ENCODE peak calls at places on chromosome 20, in nine cellular contexts. J, L, O, V, T, M, B, U and K are unnamed samples.

GRCh38 chr20:11651138-11651537 is 266.6 kb upstream of the BTBD3 start:
- DNase-seq in J (no peak), L (no peak), O (no peak), V (no peak), T (no peak), M (no peak), B (no peak), U (no peak), K (no peak)

GRCh38 chr20:57243480-57244220 is 22.8 kb downstream of the BMP7 start:
- DNase-seq in J (no peak), L (no peak), O (no peak), V (no peak), T (no peak), M (no peak), B (no peak), U (no peak), K (no peak)

GRCh38 chr20:32431457-32431856 is 73.3 kb downstream of the ASXL1 start:
- DNase-seq in J (no peak), L (no peak), O (no peak), V (no peak), T (no peak), M (no peak), B (no peak), U (no peak), K (no peak)

GRCh38 chr20:5718896-5719595 is 31.2 kb upstream of the SHLD1 start:
- DNase-seq in J (no peak), L (no peak), O (no peak), V (no peak), T (no peak), M (no peak), B (no peak), U (no peak), K (no peak)

GRCh38 chr20:17939622-17940446 is 28.8 kb downstream of the SNX5 start:
- DNase-seq in J (no peak), L (no peak), O (no peak), V (no peak), T (no peak), M (no peak), B (no peak), U (no peak), K (no peak)

GRCh38 chr20:57526885-57527566 is 2.1 kb upstream of the CTCFL start:
- DNase-seq in J (no peak), L (no peak), O (no peak), V (no peak), T (no peak), M (no peak), B (no peak), U (no peak), K (no peak)

GRCh38 chr20:45647441-45648050 is 16.5 kb upstream of the WFDC9 start:
- DNase-seq in J (no peak), L (no peak), O (no peak), V (no peak), T (no peak), M (no peak), B (no peak), U (no peak), K (no peak)

GRCh38 chr20:50916257-50916656 is 15.0 kb downstream of the ADNP start:
- DNase-seq in J (no peak), L (no peak), O (no peak), V (no peak), T (no peak), M (peak; percentile 70), B (peak; percentile 88), U (no peak), K (peak; percentile 62)

GRCh38 chr20:43736588-43737091 is 9.8 kb upstream of the GTSF1L start:
- DNase-seq in J (no peak), L (no peak), O (no peak), V (no peak), T (no peak), M (no peak), B (peak; percentile 23), U (no peak), K (peak; percentile 21)

GRCh38 chr20:62624719-62625455 is 17.4 kb upstream of the SLCO4A1 start:
- DNase-seq in J (peak; percentile 72), L (peak; percentile 56), O (no peak), V (no peak), T (no peak), M (no peak), B (no peak), U (peak; percentile 88), K (no peak)

GRCh38 chr20:59824711-59825562 is 108.5 kb downstream of the SYCP2 start:
- DNase-seq in J (no peak), L (no peak), O (no peak), V (no peak), T (no peak), M (no peak), B (no peak), U (peak; percentile 47), K (no peak)

GRCh38 chr20:11432407-11432806 is 485.3 kb upstream of the BTBD3 start:
- DNase-seq in J (no peak), L (no peak), O (peak; percentile 87), V (no peak), T (no peak), M (peak; percentile 91), B (no peak), U (no peak), K (peak; percentile 58)

GRCh38 chr20:24833592-24833991 is 115.5 kb upstream of the CST7 start:
- DNase-seq in J (no peak), L (no peak), O (no peak), V (no peak), T (no peak), M (no peak), B (no peak), U (no peak), K (no peak)

GRCh38 chr20:57479196-57479595 is 45.7 kb downstream of the CTCFL start:
- DNase-seq in J (no peak), L (no peak), O (no peak), V (no peak), T (no peak), M (no peak), B (no peak), U (peak; percentile 63), K (no peak)

GRCh38 chr20:52104546-52105044 is 87.0 kb downstream of the ZFP64 start:
- DNase-seq in J (no peak), L (no peak), O (peak; percentile 17), V (no peak), T (no peak), M (peak; percentile 39), B (peak; percentile 18), U (no peak), K (peak; percentile 71)

GRCh38 chr20:60036346-60037119 is 78.3 kb downstream of the CDH26 start:
- DNase-seq in J (no peak), L (no peak), O (no peak), V (no peak), T (no peak), M (no peak), B (no peak), U (no peak), K (no peak)

GRCh38 chr20:1034420-1034799 is 32.3 kb upstream of the RSPO4 start:
- DNase-seq in J (peak; percentile 85), L (no peak), O (no peak), V (no peak), T (no peak), M (no peak), B (no peak), U (no peak), K (no peak)

GRCh38 chr20:41205313-41205712 is 68.0 kb downstream of the PLCG1 start:
- DNase-seq in J (no peak), L (no peak), O (no peak), V (no peak), T (no peak), M (no peak), B (no peak), U (no peak), K (no peak)

GRCh38 chr20:50837532-50838321 is 42.9 kb downstream of the BCAS4 start:
- DNase-seq in J (no peak), L (no peak), O (peak; percentile 85), V (no peak), T (no peak), M (peak; percentile 89), B (peak; percentile 75), U (no peak), K (peak; percentile 41)

GRCh38 chr20:7971536-7972285 is 31.5 kb upstream of the HAO1 start:
- DNase-seq in J (no peak), L (no peak), O (no peak), V (no peak), T (no peak), M (no peak), B (no peak), U (no peak), K (no peak)

GRCh38 chr20:58457083-58457680 is 58.0 kb downstream of the APCDD1L start:
- DNase-seq in J (no peak), L (no peak), O (peak; percentile 93), V (no peak), T (no peak), M (peak; percentile 92), B (no peak), U (no peak), K (no peak)

GRCh38 chr20:36805396-36805795 is 31.8 kb upstream of the DSN1 start:
- DNase-seq in J (no peak), L (no peak), O (no peak), V (no peak), T (no peak), M (no peak), B (no peak), U (no peak), K (no peak)

GRCh38 chr20:41133709-41134361 is 3.5 kb upstream of the PLCG1 start:
- DNase-seq in J (no peak), L (no peak), O (no peak), V (peak; percentile 50), T (peak; percentile 9), M (no peak), B (no peak), U (no peak), K (peak; percentile 39)